ENCODE peak calls at places on chromosomes 7 and 10, in five cellular contexts. Y, F, W, Q and T are unnamed samples.

GRCh38 chr7:16915405-16915804 is 33.6 kb upstream of the AGR3 start:
- DNase-seq in Q (no peak), W (no peak), Y (peak; percentile 56), F (no peak), T (no peak)

GRCh38 chr10:108208732-108209131 is 1044.2 kb upstream of the SORCS1 start:
- DNase-seq in W (no peak), F (no peak), Y (no peak), Q (no peak), T (no peak)

GRCh38 chr7:137891016-137891655 is 44.4 kb upstream of the DGKI start:
- DNase-seq in W (no peak), Q (no peak), F (no peak), Y (no peak), T (no peak)

GRCh38 chr7:131106681-131107342 is 220.9 kb upstream of the MKLN1 start:
- DNase-seq in W (peak; percentile 55), F (peak; percentile 30), Q (no peak), Y (peak; percentile 9), T (no peak)

GRCh38 chr10:58291538-58292174 is 22.7 kb downstream of the CISD1 start:
- DNase-seq in W (no peak), Q (peak; percentile 14), Y (peak; percentile 42), F (no peak), T (no peak)

GRCh38 chr7:44194069-44194468 is 4.8 kb upstream of the GCK start:
- DNase-seq in F (no peak), Y (no peak), W (no peak), Q (no peak), T (no peak)

GRCh38 chr10:123800299-123800698 is 91.3 kb downstream of the CPXM2 start:
- DNase-seq in Y (peak; percentile 18), Q (no peak), F (no peak), W (no peak), T (no peak)

GRCh38 chr10:117352724-117353123 is 22.5 kb downstream of the PDZD8 start:
- DNase-seq in W (no peak), F (no peak), Y (no peak), Q (no peak), T (no peak)

GRCh38 chr10:132685121-132685891 is 100.6 kb downstream of the NKX6-2 start:
- DNase-seq in W (no peak), F (peak; percentile 63), Q (no peak), Y (no peak), T (no peak)

GRCh38 chr10:130891066-130891465 is 420.5 kb downstream of the TCERG1L start:
- DNase-seq in Q (no peak), Y (no peak), W (no peak), F (no peak), T (no peak)

GRCh38 chr10:121418126-121418777 is 180.0 kb downstream of the FGFR2 start:
- DNase-seq in Y (no peak), F (no peak), W (no peak), Q (no peak), T (no peak)

GRCh38 chr7:87359366-87359765 is 13.9 kb downstream of the CROT start:
- DNase-seq in Y (peak; percentile 6), Q (no peak), W (no peak), F (no peak), T (no peak)

GRCh38 chr7:100691676-100692577 is 2.1 kb downstream of the GIGYF1 start:
- DNase-seq in Y (peak; percentile 34), Q (peak; percentile 68), W (peak; percentile 75), F (peak; percentile 64), T (peak; percentile 75)

GRCh38 chr10:46556515-46557318 is at the start of gene GPRIN2:
- DNase-seq in W (no peak), F (no peak), Y (no peak), Q (no peak), T (peak; percentile 56)

GRCh38 chr10:67527351-67527750 is 168.6 kb downstream of the CTNNA3 start:
- DNase-seq in F (no peak), W (no peak), Q (no peak), Y (no peak), T (no peak)

GRCh38 chr10:116627386-116627933 is 6.7 kb downstream of the PNLIPRP2 start:
- DNase-seq in Y (no peak), W (no peak), Q (no peak), F (no peak), T (no peak)

GRCh38 chr10:6300106-6300783 is 97.5 kb downstream of the PFKFB3 start:
- DNase-seq in Q (no peak), F (no peak), Y (no peak), W (no peak), T (no peak)